ENCODE peak calls at places on chromosome 12, in ten cellular contexts. Z is PC-3, M is IMR-90, H is fibroblast of lung, V is neuronal stem cell, X is GM23338, J is mammary epithelial cell, Q is GM23248, B is neural progenitor cell, R is A549. W is an unnamed sample.

GRCh38 chr12:59677857-59678256 is 82.0 kb downstream of the SLC16A7 start:
- DNase-seq in H (no peak), J (no peak), V (no peak), X (no peak), Q (no peak), Z (no peak), R (no peak), M (no peak), B (no peak), W (no peak)

GRCh38 chr12:130752692-130753230 is 36.7 kb upstream of the RIMBP2 start:
- DNase-seq in Z (no peak), X (peak; percentile 48), V (peak; percentile 89), B (peak; percentile 91), J (no peak), Q (no peak), H (no peak), R (no peak), M (no peak), W (peak; percentile 83)

GRCh38 chr12:110565919-110566871 is 16.9 kb downstream of the PPTC7 start:
- DNase-seq in B (no peak), J (peak; percentile 93), R (no peak), V (no peak), H (no peak), Q (no peak), M (no peak), Z (peak; percentile 98), X (no peak), W (peak; percentile 60)

GRCh38 chr12:60387356-60387755 is 791.5 kb downstream of the SLC16A7 start:
- DNase-seq in J (no peak), X (peak; percentile 41), Z (no peak), B (no peak), Q (no peak), V (no peak), R (no peak), M (no peak), H (no peak), W (no peak)

GRCh38 chr12:11071414-11071813 is 9.3 kb upstream of the TAS2R46 start:
- DNase-seq in B (no peak), M (no peak), X (peak; percentile 66), H (no peak), Q (no peak), R (no peak), V (no peak), Z (no peak), J (no peak), W (peak; percentile 38)

GRCh38 chr12:87661770-87662402 is 367.3 kb downstream of the C12orf50 start:
- DNase-seq in M (peak; percentile 3), R (no peak), J (no peak), B (no peak), X (no peak), V (no peak), Q (peak; percentile 21), H (peak; percentile 22), Z (peak; percentile 17), W (no peak)

GRCh38 chr12:120529641-120530314 is 820 bp upstream of the COQ5 start:
- DNase-seq in R (peak; percentile 67), M (peak; percentile 33), Z (peak; percentile 71), J (peak; percentile 61), V (peak; percentile 11), Q (peak; percentile 72), B (peak; percentile 48), X (peak; percentile 65), H (no peak), W (peak; percentile 82)

GRCh38 chr12:130477221-130477620 is 139.5 kb downstream of the PIWIL1 start:
- DNase-seq in B (no peak), H (no peak), R (no peak), Z (no peak), Q (no peak), X (no peak), V (no peak), J (no peak), M (no peak), W (no peak)

GRCh38 chr12:67290378-67290777 is 21.2 kb downstream of the CAND1 start:
- DNase-seq in X (no peak), Q (no peak), J (no peak), R (no peak), M (no peak), V (no peak), H (no peak), Z (no peak), B (no peak), W (no peak)

GRCh38 chr12:56375598-56376434 is 13.2 kb upstream of the APOF start:
- DNase-seq in Q (no peak), J (no peak), X (no peak), Z (no peak), B (no peak), M (no peak), H (no peak), R (no peak), V (no peak), W (no peak)

GRCh38 chr12:75623631-75624118 is 112.3 kb upstream of the KRR1 start:
- DNase-seq in R (peak; percentile 35), X (peak; percentile 78), V (no peak), H (peak; percentile 64), J (peak; percentile 53), Z (peak; percentile 54), Q (peak; percentile 38), B (no peak), M (peak; percentile 33), W (peak; percentile 94)

GRCh38 chr12:109334887-109335286 is 12.8 kb upstream of the MYO1H start:
- DNase-seq in B (no peak), M (no peak), R (no peak), H (no peak), Z (no peak), X (no peak), V (no peak), J (no peak), Q (no peak), W (no peak)

GRCh38 chr12:77772606-77773298 is 57.9 kb upstream of the NAV3 start:
- DNase-seq in Z (no peak), V (no peak), M (no peak), B (no peak), J (no peak), R (no peak), H (no peak), X (no peak), Q (no peak), W (no peak)
- H3K4me2 ChIP-seq in Z (no peak overlapping the region), V (no peak overlapping the region), M (no peak overlapping the region), B (no peak overlapping the region), J (no peak overlapping the region), R (no peak overlapping the region), H (no peak overlapping the region), X (no peak overlapping the region), Q (no peak overlapping the region), W (no peak overlapping the region)

DNA sequence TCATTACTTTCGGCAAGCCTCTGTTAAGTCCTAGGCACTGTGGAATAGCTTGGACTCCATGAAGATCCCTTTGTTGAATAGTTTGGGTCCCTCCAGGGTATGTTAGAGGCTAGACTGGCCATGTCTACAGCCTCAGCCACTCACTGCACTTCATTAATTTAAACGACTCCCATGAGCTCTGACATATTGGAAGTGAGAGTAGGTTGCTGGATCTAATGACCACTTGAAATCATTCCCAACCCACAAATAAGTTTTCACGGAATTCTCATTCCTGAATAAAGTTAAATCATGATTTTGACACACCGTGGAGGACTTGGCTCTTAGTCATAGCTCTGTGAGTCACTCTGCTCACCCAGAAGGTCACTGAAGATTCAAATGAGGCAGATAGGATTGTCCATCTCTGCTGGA is 21.4 kb upstream of the APPL2 start:
- DNase-seq in B (no peak), Q (peak; percentile 92), M (peak; percentile 90), R (no peak), V (no peak), Z (peak; percentile 81), X (no peak), H (peak; percentile 77), J (peak; percentile 68), W (no peak)
- H3K4me2 ChIP-seq in B (no peak overlapping the region), Q (peak overlapping the region; percentile 72), M (peak overlapping the region; percentile 90), R (peak overlapping the region; percentile 49), V (no peak overlapping the region), Z (peak overlapping the region; percentile 2), X (no peak overlapping the region), H (peak overlapping the region; percentile 13), J (peak overlapping the region; percentile 8), W (no peak overlapping the region)

GRCh38 chr12:29693962-29694361 is 89.8 kb downstream of the TMTC1 start:
- DNase-seq in R (no peak), Z (no peak), M (no peak), H (no peak), Q (no peak), B (no peak), J (no peak), X (no peak), V (no peak), W (no peak)

GRCh38 chr12:29688914-29689313 is 94.8 kb downstream of the TMTC1 start:
- DNase-seq in J (no peak), B (no peak), Z (no peak), M (no peak), H (no peak), V (no peak), X (no peak), R (no peak), Q (no peak), W (no peak)

GRCh38 chr12:29692237-29692636 is 91.5 kb downstream of the TMTC1 start:
- DNase-seq in J (no peak), R (no peak), X (no peak), M (no peak), B (no peak), Z (no peak), Q (no peak), V (no peak), H (no peak), W (no peak)

GRCh38 chr12:29691146-29691854 is 92.4 kb downstream of the TMTC1 start:
- DNase-seq in V (no peak), X (peak; percentile 77), Q (no peak), J (peak; percentile 52), R (no peak), Z (no peak), H (no peak), B (peak; percentile 26), M (no peak), W (peak; percentile 70)

DNA sequence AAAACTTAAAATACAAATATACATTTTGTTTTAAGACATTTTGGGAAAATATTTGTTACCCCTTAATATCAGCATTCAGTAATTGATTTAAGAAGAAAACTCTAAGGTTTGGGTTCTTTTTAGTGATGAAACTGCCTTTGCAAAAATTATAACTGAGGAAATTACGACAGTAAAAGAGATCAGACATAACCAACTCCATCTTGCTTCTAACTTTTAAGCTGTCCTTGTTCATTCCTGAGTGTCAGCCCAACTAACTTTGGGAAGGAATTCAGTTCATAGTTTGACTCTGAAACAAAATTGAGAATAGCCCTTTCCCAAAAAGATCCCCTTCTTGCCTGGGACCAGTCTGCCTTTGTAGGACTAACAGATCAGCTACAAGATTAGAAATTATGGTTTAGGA is 93.0 kb downstream of the TMTC1 start:
- DNase-seq in R (no peak), J (no peak), B (no peak), H (no peak), X (no peak), Q (no peak), M (no peak), V (no peak), Z (no peak), W (no peak)
- H3K4me2 ChIP-seq in R (no peak overlapping the region), J (no peak overlapping the region), B (peak overlapping the region; percentile 55), H (no peak overlapping the region), X (peak overlapping the region; percentile 22), Q (no peak overlapping the region), M (no peak overlapping the region), V (no peak overlapping the region), Z (no peak overlapping the region), W (no peak overlapping the region)

DNA sequence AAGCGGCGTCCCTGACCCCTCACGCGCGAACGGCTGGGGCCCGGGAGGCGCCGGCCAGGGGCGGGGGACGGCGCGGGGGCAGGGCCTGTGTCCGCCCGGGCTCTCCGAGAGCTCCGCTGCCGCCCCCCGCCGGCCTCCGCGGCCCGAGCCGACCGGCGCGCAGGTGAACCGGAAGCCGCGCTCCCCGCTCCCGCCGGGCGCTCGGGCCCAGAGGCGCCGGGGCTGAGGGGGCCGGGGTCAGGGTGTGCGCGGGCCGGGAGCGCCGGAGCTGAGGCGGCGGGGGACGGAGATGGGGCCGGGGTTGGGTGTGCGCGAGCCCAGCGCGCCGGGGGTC is 403 bp downstream of the HIP1R start:
- DNase-seq in H (no peak), X (peak; percentile 62), R (peak; percentile 46), B (no peak), Z (peak; percentile 29), V (no peak), J (no peak), M (no peak), Q (no peak), W (no peak)
- H3K4me2 ChIP-seq in H (peak overlapping the region; percentile 73), X (peak overlapping the region; percentile 95), R (peak overlapping the region; percentile 95), B (peak overlapping the region; percentile 96), Z (peak overlapping the region; percentile 92), V (peak overlapping the region; percentile 79), J (peak overlapping the region; percentile 90), M (peak overlapping the region; percentile 82), Q (peak overlapping the region; percentile 94), W (peak overlapping the region; percentile 78)

W was measured in mesendoderm.